ENCODE peak calls at places on chromosomes 13 and 19, in six cellular contexts. Z, G, P, N, Y and M are unnamed samples.

GRCh38 chr13:111384441-111385181 is 64.2 kb downstream of the TEX29 start:
- DNase-seq in Z (no peak), G (no peak), P (no peak), N (no peak), Y (no peak), M (no peak)

GRCh38 chr13:112158961-112159360 is 92.0 kb downstream of the SOX1 start:
- DNase-seq in Z (no peak), G (no peak), P (no peak), N (peak; percentile 3), Y (no peak), M (peak; percentile 14)

GRCh38 chr13:44868397-44868796 is 120.9 kb downstream of the NUFIP1 start:
- DNase-seq in Z (no peak), G (no peak), P (no peak), N (no peak), Y (no peak), M (no peak)

GRCh38 chr13:32045537-32045936 is 14.0 kb downstream of the FRY start:
- DNase-seq in Z (no peak), G (peak; percentile 68), P (no peak), N (no peak), Y (no peak), M (no peak)

GRCh38 chr13:26787961-26788360 is 27.4 kb upstream of the GPR12 start:
- DNase-seq in Z (no peak), G (no peak), P (no peak), N (no peak), Y (no peak), M (no peak)

GRCh38 chr13:40549500-40550094 is 116.8 kb downstream of the FOXO1 start:
- DNase-seq in Z (peak; percentile 59), G (no peak), P (no peak), N (no peak), Y (no peak), M (peak; percentile 56)

GRCh38 chr13:35894636-35895035 is 236.5 kb downstream of the DCLK1 start:
- DNase-seq in Z (no peak), G (peak; percentile 7), P (no peak), N (no peak), Y (no peak), M (no peak)

GRCh38 chr13:46893820-46894533 is 2.9 kb downstream of the HTR2A start:
- DNase-seq in Z (no peak), G (peak; percentile 17), P (peak; percentile 44), N (peak; percentile 90), Y (peak; percentile 31), M (peak; percentile 79)

GRCh38 chr19:29467824-29468401 is 57.9 kb upstream of the VSTM2B start:
- DNase-seq in Z (no peak), G (peak; percentile 21), P (no peak), N (no peak), Y (peak; percentile 4), M (no peak)

DNA sequence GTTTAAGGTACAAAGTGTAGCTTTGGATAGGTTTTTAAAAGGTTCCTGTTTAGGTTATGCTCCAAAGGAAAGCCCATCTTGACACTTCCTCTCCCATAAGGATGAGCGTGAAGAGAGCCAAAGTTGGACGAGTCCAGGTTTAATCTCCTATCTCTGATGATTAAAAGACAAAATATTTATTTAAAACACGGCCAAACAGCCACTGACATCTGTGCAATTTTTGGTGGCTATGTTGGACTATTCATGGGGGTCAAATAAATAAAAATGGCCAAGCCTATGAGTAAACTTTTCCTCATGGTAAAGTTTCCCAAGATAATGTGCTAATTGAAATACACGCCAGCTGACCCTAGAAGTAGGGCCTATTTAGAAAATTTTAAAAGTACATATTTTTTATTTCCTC is 69.0 kb upstream of the DOCK9 start:
- DNase-seq in Z (peak; percentile 22), G (no peak), P (no peak), N (no peak), Y (no peak), M (no peak)
- H3K4me1 ChIP-seq in Z (peaks cover 18% of the 10 kb centered on the region), G (peaks cover 16% of the 10 kb centered on the region), P (peaks cover 40% of the 10 kb centered on the region), N (peaks cover 37% of the 10 kb centered on the region), Y (peaks cover 41% of the 10 kb centered on the region), M (no peaks in the 10 kb centered on the region)

GRCh38 chr19:47483200-47483599 is 819 bp downstream of the KPTN start:
- DNase-seq in Z (no peak), G (no peak), P (no peak), N (no peak), Y (no peak), M (no peak)
- H3K4me3 ChIP-seq in Z (peak overlapping the region; percentile 78), G (no peak overlapping the region), P (peak overlapping the region; percentile 73), N (peak overlapping the region; percentile 71), Y (peak overlapping the region; percentile 7), M (no peak overlapping the region)

GRCh38 chr13:52847682-52848432 is 583 bp downstream of the PCDH8 start:
- DNase-seq in Z (no peak), G (no peak), P (no peak), N (no peak), Y (no peak), M (no peak)
- H3K4me1 ChIP-seq in Z (peaks cover 14% of the 10 kb centered on the region), G (no peaks in the 10 kb centered on the region), P (peaks cover 45% of the 10 kb centered on the region), N (peaks cover 8% of the 10 kb centered on the region), Y (peaks cover 4% of the 10 kb centered on the region), M (no peaks in the 10 kb centered on the region)

DNA sequence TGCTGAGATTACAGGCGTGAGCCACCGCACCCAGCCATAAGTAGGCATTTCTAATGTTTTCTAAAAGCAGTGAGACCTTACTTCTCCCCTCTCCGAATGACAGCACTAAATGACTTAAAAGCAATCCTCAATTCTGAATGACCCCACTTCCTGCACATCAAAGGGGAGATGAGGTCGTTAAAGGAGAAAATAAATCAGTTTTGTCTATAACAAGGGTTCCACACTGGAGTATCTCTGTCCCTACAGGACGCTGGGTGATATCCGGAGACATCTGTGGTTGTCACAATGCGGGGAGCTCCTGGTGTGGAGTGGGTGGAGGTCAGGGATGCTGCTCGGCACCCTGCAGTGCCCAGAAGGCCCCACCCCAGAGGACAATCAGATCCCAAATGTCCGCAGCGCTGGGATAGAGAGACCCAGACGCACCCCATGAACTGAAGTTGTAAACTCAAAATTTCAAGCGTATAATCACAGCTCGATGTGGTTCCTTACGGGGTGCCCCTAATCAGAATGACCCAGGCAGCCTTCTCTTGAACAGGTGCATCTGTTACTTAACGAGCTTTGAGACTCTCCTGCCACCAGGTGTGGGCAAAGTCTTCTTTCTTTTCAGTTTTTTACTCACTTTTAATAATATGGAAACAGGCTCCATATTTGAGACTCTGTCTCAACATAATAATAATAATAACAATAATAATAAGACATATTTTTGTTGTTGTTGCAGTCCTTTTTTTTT is 2.9 kb downstream of the GNG7 start:
- DNase-seq in Z (no peak), G (no peak), P (no peak), N (no peak), Y (no peak), M (no peak)
- H3K4me3 ChIP-seq in Z (no peak overlapping the region), G (no peak overlapping the region), P (no peak overlapping the region), N (no peak overlapping the region), Y (no peak overlapping the region), M (no peak overlapping the region)

GRCh38 chr19:2051771-2052704 is 994 bp upstream of the MKNK2 start:
- DNase-seq in Z (no peak), G (no peak), P (peak; percentile 76), N (no peak), Y (no peak), M (no peak)

GRCh38 chr19:2048959-2049740 is 1.9 kb downstream of the MKNK2 start:
- DNase-seq in Z (no peak), G (no peak), P (no peak), N (peak; percentile 77), Y (no peak), M (peak; percentile 75)

GRCh38 chr19:2049741-2050348 is 1.2 kb downstream of the MKNK2 start:
- DNase-seq in Z (peak; percentile 64), G (peak; percentile 61), P (peak; percentile 81), N (peak; percentile 94), Y (peak; percentile 78), M (peak; percentile 89)

GRCh38 chr19:2050349-2050990 is 574 bp downstream of the MKNK2 start:
- DNase-seq in Z (no peak), G (no peak), P (no peak), N (no peak), Y (no peak), M (peak; percentile 64)

GRCh38 chr19:2050991-2051770 is at the start of gene MKNK2:
- DNase-seq in Z (peak; percentile 35), G (peak; percentile 79), P (peak; percentile 91), N (peak; percentile 96), Y (peak; percentile 79), M (peak; percentile 94)
- H3K4me1 ChIP-seq in Z (peaks cover 30% of the 10 kb centered on the region), G (peaks cover 30% of the 10 kb centered on the region), P (peaks cover 83% of the 10 kb centered on the region), N (peaks cover 71% of the 10 kb centered on the region), Y (peaks cover 54% of the 10 kb centered on the region), M (peaks cover 4% of the 10 kb centered on the region)